ENCODE peak calls at places on chromosomes 5 and 9, in four cellular contexts. One of them, this sample, is unnamed.

GRCh38 chr5:78648359-78649219 is at the start of gene LHFPL2:
- DNase-seq in right atrium auricular region: peak; percentile 76
- DNase-seq in Caco-2: peak; percentile 74
- DNase-seq in Peyer's patch: peak; percentile 79
- DNase-seq in this sample: no peak

GRCh38 chr9:110650991-110651411 is 17.6 kb upstream of the MUSK start:
- DNase-seq in right atrium auricular region: no peak
- DNase-seq in Caco-2: no peak
- DNase-seq in Peyer's patch: no peak
- DNase-seq in this sample: peak; percentile 97

GRCh38 chr5:61813361-61813760 is 481.3 kb downstream of the ZSWIM6 start:
- DNase-seq in right atrium auricular region: no peak
- DNase-seq in Peyer's patch: no peak
- DNase-seq in Caco-2: no peak
- DNase-seq in this sample: no peak

GRCh38 chr5:137880313-137880712 is 8.9 kb upstream of the PKD2L2 start:
- DNase-seq in right atrium auricular region: no peak
- DNase-seq in Peyer's patch: no peak
- DNase-seq in Caco-2: no peak
- DNase-seq in this sample: no peak

GRCh38 chr5:41722359-41722950 is 147.8 kb downstream of the OXCT1 start:
- DNase-seq in Peyer's patch: no peak
- DNase-seq in Caco-2: no peak
- DNase-seq in right atrium auricular region: no peak
- DNase-seq in this sample: no peak

GRCh38 chr5:83608122-83608521 is 112.5 kb downstream of the HAPLN1 start:
- DNase-seq in right atrium auricular region: no peak
- DNase-seq in Caco-2: peak; percentile 57
- DNase-seq in Peyer's patch: no peak
- DNase-seq in this sample: peak; percentile 17

GRCh38 chr5:1001406-1002270 is 7.0 kb upstream of the NKD2 start:
- DNase-seq in Peyer's patch: no peak
- DNase-seq in Caco-2: peak; percentile 29
- DNase-seq in right atrium auricular region: peak; percentile 58
- DNase-seq in this sample: no peak

GRCh38 chr5:157562111-157562581 is 13.4 kb downstream of the ADAM19 start:
- DNase-seq in Peyer's patch: no peak
- DNase-seq in right atrium auricular region: no peak
- DNase-seq in Caco-2: no peak
- DNase-seq in this sample: no peak

GRCh38 chr5:35919191-35919590 is 19.2 kb downstream of the CAPSL start:
- DNase-seq in Caco-2: no peak
- DNase-seq in right atrium auricular region: no peak
- DNase-seq in Peyer's patch: no peak
- DNase-seq in this sample: peak; percentile 66

GRCh38 chr9:69388596-69388995 is 63.6 kb downstream of the ENTREP1 start:
- DNase-seq in Peyer's patch: no peak
- DNase-seq in right atrium auricular region: no peak
- DNase-seq in Caco-2: no peak
- DNase-seq in this sample: no peak

GRCh38 chr5:135191084-135191826 is 157.2 kb upstream of the PITX1 start:
- DNase-seq in Caco-2: peak; percentile 90
- DNase-seq in Peyer's patch: peak; percentile 83
- DNase-seq in right atrium auricular region: peak; percentile 62
- DNase-seq in this sample: no peak

GRCh38 chr9:122389799-122390481 is 19.1 kb downstream of the PTGS1 start:
- DNase-seq in Caco-2: no peak
- DNase-seq in right atrium auricular region: peak; percentile 44
- DNase-seq in Peyer's patch: peak; percentile 52
- DNase-seq in this sample: no peak

GRCh38 chr9:137550958-137551655 is 572 bp upstream of the MRPL41 start:
- DNase-seq in Caco-2: peak; percentile 90
- DNase-seq in right atrium auricular region: peak; percentile 77
- DNase-seq in Peyer's patch: no peak
- DNase-seq in this sample: no peak

GRCh38 chr9:93865716-93866115 is 89.4 kb downstream of the BARX1 start:
- DNase-seq in Caco-2: no peak
- DNase-seq in right atrium auricular region: no peak
- DNase-seq in Peyer's patch: no peak
- DNase-seq in this sample: no peak

GRCh38 chr9:132943677-132944293 is 631 bp downstream of the TSC1 start:
- DNase-seq in Caco-2: no peak
- DNase-seq in right atrium auricular region: no peak
- DNase-seq in Peyer's patch: no peak
- DNase-seq in this sample: no peak

GRCh38 chr9:97880336-97880735 is 27.3 kb downstream of the FOXE1 start:
- DNase-seq in right atrium auricular region: no peak
- DNase-seq in Peyer's patch: no peak
- DNase-seq in Caco-2: no peak
- DNase-seq in this sample: no peak

GRCh38 chr5:80967500-80968181 is 7.5 kb downstream of the RASGRF2 start:
- DNase-seq in Caco-2: no peak
- DNase-seq in right atrium auricular region: no peak
- DNase-seq in Peyer's patch: peak; percentile 51
- DNase-seq in this sample: peak; percentile 92

GRCh38 chr9:75455444-75455921 is 367.2 kb downstream of the OSTF1 start:
- DNase-seq in Caco-2: no peak
- DNase-seq in Peyer's patch: peak; percentile 47
- DNase-seq in right atrium auricular region: no peak
- DNase-seq in this sample: no peak

GRCh38 chr5:151156732-151157402 is 712 bp downstream of the ANXA6 start:
- DNase-seq in right atrium auricular region: no peak
- DNase-seq in Peyer's patch: peak; percentile 67
- DNase-seq in Caco-2: no peak
- DNase-seq in this sample: no peak

GRCh38 chr5:150317048-150318003 is 14.6 kb upstream of the ARSI start:
- DNase-seq in right atrium auricular region: no peak
- DNase-seq in Peyer's patch: no peak
- DNase-seq in Caco-2: peak; percentile 62
- DNase-seq in this sample: peak; percentile 75

GRCh38 chr9:3863114-3863528 is 337.3 kb upstream of the RFX3 start:
- DNase-seq in right atrium auricular region: peak; percentile 72
- DNase-seq in Peyer's patch: no peak
- DNase-seq in Caco-2: no peak
- DNase-seq in this sample: peak; percentile 92
- TF ChIP-seq CTCF in right atrium auricular region: no peak
- TF ChIP-seq CTCF in Peyer's patch: no peak
- TF ChIP-seq CTCF in Caco-2: no peak
- TF ChIP-seq CTCF in this sample: peak; percentile 15

GRCh38 chr5:127375124-127375523 is 84.5 kb downstream of the MEGF10 start:
- DNase-seq in Peyer's patch: no peak
- DNase-seq in right atrium auricular region: no peak
- DNase-seq in Caco-2: no peak
- DNase-seq in this sample: no peak

GRCh38 chr5:127367912-127368468 is 77.4 kb downstream of the MEGF10 start:
- DNase-seq in Peyer's patch: no peak
- DNase-seq in Caco-2: no peak
- DNase-seq in right atrium auricular region: no peak
- DNase-seq in this sample: no peak

GRCh38 chr5:127369772-127370171 is 79.2 kb downstream of the MEGF10 start:
- DNase-seq in Caco-2: no peak
- DNase-seq in right atrium auricular region: no peak
- DNase-seq in Peyer's patch: no peak
- DNase-seq in this sample: no peak

GRCh38 chr5:127373858-127374491 is 83.4 kb downstream of the MEGF10 start:
- DNase-seq in right atrium auricular region: no peak
- DNase-seq in Caco-2: no peak
- DNase-seq in Peyer's patch: no peak
- DNase-seq in this sample: no peak
- TF ChIP-seq CTCF in right atrium auricular region: no peak
- TF ChIP-seq CTCF in Caco-2: peak; percentile 18
- TF ChIP-seq CTCF in Peyer's patch: no peak
- TF ChIP-seq CTCF in this sample: peak; percentile 44

GRCh38 chr9:12989669-12990068 is 214.8 kb downstream of the LURAP1L start:
- DNase-seq in Peyer's patch: no peak
- DNase-seq in right atrium auricular region: no peak
- DNase-seq in Caco-2: no peak
- DNase-seq in this sample: no peak

GRCh38 chr9:12993432-12993831 is 218.6 kb downstream of the LURAP1L start:
- DNase-seq in right atrium auricular region: no peak
- DNase-seq in Caco-2: no peak
- DNase-seq in Peyer's patch: no peak
- DNase-seq in this sample: no peak

DNA sequence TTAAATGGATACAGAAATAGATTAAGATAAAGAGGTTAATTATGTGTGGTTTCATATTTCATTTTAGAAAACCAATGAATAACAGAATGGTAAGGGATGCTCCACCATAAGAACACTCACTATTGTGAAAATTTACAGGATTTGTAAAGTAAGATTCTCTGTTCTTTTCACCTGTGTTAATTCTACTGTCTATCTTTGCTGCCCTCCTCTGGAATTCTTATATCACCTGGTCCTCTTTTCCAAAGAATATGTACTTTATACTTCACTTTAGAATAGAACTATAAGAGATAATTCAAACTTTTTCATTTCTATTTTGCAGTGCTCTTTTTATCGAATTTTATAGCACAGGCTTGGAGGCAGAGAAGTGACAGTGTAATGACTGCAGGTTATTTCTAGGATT is 213.4 kb downstream of the LURAP1L start:
- DNase-seq in Caco-2: no peak
- DNase-seq in Peyer's patch: no peak
- DNase-seq in right atrium auricular region: no peak
- DNase-seq in this sample: no peak
- TF ChIP-seq CTCF in Caco-2: no peak
- TF ChIP-seq CTCF in Peyer's patch: no peak
- TF ChIP-seq CTCF in right atrium auricular region: no peak
- TF ChIP-seq CTCF in this sample: no peak

DNA sequence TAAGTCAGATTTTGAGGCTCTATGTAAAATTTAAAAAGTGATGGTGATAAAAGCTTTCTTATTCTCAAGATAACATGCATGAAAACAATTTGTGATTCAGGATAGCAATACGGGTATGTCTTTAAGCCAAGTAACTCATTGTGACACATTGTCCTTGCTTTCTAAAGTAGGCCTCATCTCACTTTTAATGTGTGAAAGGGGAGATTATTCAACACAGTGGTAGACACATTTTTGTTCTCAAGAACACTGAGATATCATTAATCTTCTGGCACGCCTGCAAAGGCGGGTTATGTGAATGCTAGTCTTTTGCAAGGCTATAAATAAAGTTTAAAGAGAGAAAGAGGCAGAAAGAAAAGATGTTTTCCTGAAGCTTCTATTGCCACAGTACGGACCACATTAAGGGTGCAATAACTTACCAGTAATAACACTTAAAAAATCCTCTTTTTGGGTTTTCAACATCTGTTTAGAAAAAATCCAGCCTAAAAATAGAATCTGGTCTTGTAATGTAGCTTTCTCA is 181.8 kb upstream of the MEF2C start:
- DNase-seq in right atrium auricular region: no peak
- DNase-seq in Peyer's patch: no peak
- DNase-seq in Caco-2: no peak
- DNase-seq in this sample: no peak
- TF ChIP-seq CTCF in right atrium auricular region: no peak
- TF ChIP-seq CTCF in Peyer's patch: no peak
- TF ChIP-seq CTCF in Caco-2: no peak
- TF ChIP-seq CTCF in this sample: no peak